ENCODE peak calls at places on chromosomes 5 and 9, in ten cellular contexts. One of them, this sample, is unnamed.

GRCh38 chr9:137463931-137464290 is 4.8 kb upstream of the NSMF start:
- DNase-seq in NCI-H2081: no peak
- DNase-seq in pancreas: no peak
- DNase-seq in smooth muscle cell of the brain vasculature: no peak
- DNase-seq in aorta: peak
- DNase-seq in SW 1271: no peak
- DNase-seq in H9: no peak
- DNase-seq in fibroblast of gingiva: no peak
- DNase-seq in stimulated activated effector memory CD8-positive, alpha-beta T cell treated with anti-CD3 and anti-CD28 coated beads, Interleukin-12 subunit alpha, Interleukin-12 subunit beta, amount 100 ng/mL, for 72 hours: no peak
- DNase-seq in NCI-H2029: no peak
- DNase-seq in this sample: no peak

GRCh38 chr5:176793736-176794135 is 16.6 kb upstream of the UNC5A start:
- DNase-seq in fibroblast of gingiva: no peak
- DNase-seq in stimulated activated effector memory CD8-positive, alpha-beta T cell treated with anti-CD3 and anti-CD28 coated beads, Interleukin-12 subunit alpha, Interleukin-12 subunit beta, amount 100 ng/mL, for 72 hours: no peak
- DNase-seq in pancreas: no peak
- DNase-seq in NCI-H2081: peak
- DNase-seq in NCI-H2029: no peak
- DNase-seq in smooth muscle cell of the brain vasculature: no peak
- DNase-seq in SW 1271: no peak
- DNase-seq in aorta: no peak
- DNase-seq in H9: no peak
- DNase-seq in this sample: no peak

GRCh38 chr5:52007230-52007858 is 624.1 kb downstream of the ISL1 start:
- DNase-seq in pancreas: no peak
- DNase-seq in H9: peak
- DNase-seq in SW 1271: no peak
- DNase-seq in NCI-H2081: peak
- DNase-seq in aorta: no peak
- DNase-seq in fibroblast of gingiva: no peak
- DNase-seq in stimulated activated effector memory CD8-positive, alpha-beta T cell treated with anti-CD3 and anti-CD28 coated beads, Interleukin-12 subunit alpha, Interleukin-12 subunit beta, amount 100 ng/mL, for 72 hours: no peak
- DNase-seq in NCI-H2029: peak
- DNase-seq in smooth muscle cell of the brain vasculature: no peak
- DNase-seq in this sample: peak

GRCh38 chr5:170571885-170572284 is 68.1 kb downstream of the KCNIP1 start:
- DNase-seq in NCI-H2029: no peak
- DNase-seq in stimulated activated effector memory CD8-positive, alpha-beta T cell treated with anti-CD3 and anti-CD28 coated beads, Interleukin-12 subunit alpha, Interleukin-12 subunit beta, amount 100 ng/mL, for 72 hours: no peak
- DNase-seq in H9: no peak
- DNase-seq in fibroblast of gingiva: no peak
- DNase-seq in SW 1271: no peak
- DNase-seq in aorta: no peak
- DNase-seq in smooth muscle cell of the brain vasculature: no peak
- DNase-seq in pancreas: no peak
- DNase-seq in NCI-H2081: no peak
- DNase-seq in this sample: no peak

GRCh38 chr5:80114856-80115255 is 79.7 kb downstream of the THBS4 start:
- DNase-seq in H9: no peak
- DNase-seq in NCI-H2081: no peak
- DNase-seq in NCI-H2029: no peak
- DNase-seq in stimulated activated effector memory CD8-positive, alpha-beta T cell treated with anti-CD3 and anti-CD28 coated beads, Interleukin-12 subunit alpha, Interleukin-12 subunit beta, amount 100 ng/mL, for 72 hours: no peak
- DNase-seq in SW 1271: no peak
- DNase-seq in pancreas: no peak
- DNase-seq in fibroblast of gingiva: no peak
- DNase-seq in smooth muscle cell of the brain vasculature: no peak
- DNase-seq in aorta: no peak
- DNase-seq in this sample: no peak

GRCh38 chr5:171351674-171352073 is 36.0 kb upstream of the NPM1 start:
- DNase-seq in aorta: no peak
- DNase-seq in stimulated activated effector memory CD8-positive, alpha-beta T cell treated with anti-CD3 and anti-CD28 coated beads, Interleukin-12 subunit alpha, Interleukin-12 subunit beta, amount 100 ng/mL, for 72 hours: no peak
- DNase-seq in H9: no peak
- DNase-seq in NCI-H2081: no peak
- DNase-seq in smooth muscle cell of the brain vasculature: no peak
- DNase-seq in NCI-H2029: no peak
- DNase-seq in fibroblast of gingiva: no peak
- DNase-seq in pancreas: no peak
- DNase-seq in SW 1271: no peak
- DNase-seq in this sample: no peak

GRCh38 chr9:127423591-127423933 is 620 bp upstream of the ZNF79 start:
- DNase-seq in SW 1271: no peak
- DNase-seq in H9: no peak
- DNase-seq in stimulated activated effector memory CD8-positive, alpha-beta T cell treated with anti-CD3 and anti-CD28 coated beads, Interleukin-12 subunit alpha, Interleukin-12 subunit beta, amount 100 ng/mL, for 72 hours: no peak
- DNase-seq in aorta: no peak
- DNase-seq in fibroblast of gingiva: no peak
- DNase-seq in NCI-H2081: no peak
- DNase-seq in pancreas: no peak
- DNase-seq in NCI-H2029: no peak
- DNase-seq in smooth muscle cell of the brain vasculature: no peak
- DNase-seq in this sample: no peak

GRCh38 chr5:78537821-78538220 is 110.8 kb downstream of the LHFPL2 start:
- DNase-seq in fibroblast of gingiva: peak
- DNase-seq in aorta: no peak
- DNase-seq in SW 1271: no peak
- DNase-seq in stimulated activated effector memory CD8-positive, alpha-beta T cell treated with anti-CD3 and anti-CD28 coated beads, Interleukin-12 subunit alpha, Interleukin-12 subunit beta, amount 100 ng/mL, for 72 hours: no peak
- DNase-seq in pancreas: no peak
- DNase-seq in NCI-H2081: no peak
- DNase-seq in smooth muscle cell of the brain vasculature: no peak
- DNase-seq in NCI-H2029: peak
- DNase-seq in H9: no peak
- DNase-seq in this sample: peak

GRCh38 chr9:11135856-11136255 is 523.1 kb upstream of the PTPRD start:
- DNase-seq in NCI-H2029: no peak
- DNase-seq in NCI-H2081: no peak
- DNase-seq in smooth muscle cell of the brain vasculature: no peak
- DNase-seq in fibroblast of gingiva: no peak
- DNase-seq in H9: no peak
- DNase-seq in SW 1271: no peak
- DNase-seq in aorta: no peak
- DNase-seq in stimulated activated effector memory CD8-positive, alpha-beta T cell treated with anti-CD3 and anti-CD28 coated beads, Interleukin-12 subunit alpha, Interleukin-12 subunit beta, amount 100 ng/mL, for 72 hours: no peak
- DNase-seq in pancreas: no peak
- DNase-seq in this sample: no peak

GRCh38 chr5:154333016-154333415 is 112.8 kb upstream of the SAP30L start:
- DNase-seq in fibroblast of gingiva: no peak
- DNase-seq in NCI-H2029: no peak
- DNase-seq in smooth muscle cell of the brain vasculature: no peak
- DNase-seq in SW 1271: no peak
- DNase-seq in aorta: no peak
- DNase-seq in pancreas: no peak
- DNase-seq in NCI-H2081: no peak
- DNase-seq in H9: no peak
- DNase-seq in stimulated activated effector memory CD8-positive, alpha-beta T cell treated with anti-CD3 and anti-CD28 coated beads, Interleukin-12 subunit alpha, Interleukin-12 subunit beta, amount 100 ng/mL, for 72 hours: no peak
- DNase-seq in this sample: no peak

GRCh38 chr5:139646912-139647391 is 1.2 kb upstream of the CXXC5 start:
- DNase-seq in SW 1271: no peak
- DNase-seq in pancreas: peak
- DNase-seq in H9: no peak
- DNase-seq in aorta: peak
- DNase-seq in stimulated activated effector memory CD8-positive, alpha-beta T cell treated with anti-CD3 and anti-CD28 coated beads, Interleukin-12 subunit alpha, Interleukin-12 subunit beta, amount 100 ng/mL, for 72 hours: no peak
- DNase-seq in NCI-H2081: no peak
- DNase-seq in NCI-H2029: no peak
- DNase-seq in smooth muscle cell of the brain vasculature: no peak
- DNase-seq in fibroblast of gingiva: no peak
- DNase-seq in this sample: no peak

This sample was measured in NCI-H1092.